ENCODE peak calls at places on chromosomes 2 and 18, in eight cellular contexts. U is hippocampal formation, K is MV-4-11, V is G401, A is mucosa of descending colon, B is GM04504, S is LoVo, X is ecto neural progenitor cell. H is an unnamed sample.

GRCh38 chr2:28201711-28202180 is 190.9 kb upstream of the FOSL2 start:
- DNase-seq in U (no peak), K (no peak), V (peak; percentile 48), A (no peak), B (no peak), S (no peak), X (no peak), H (no peak)

GRCh38 chr18:45084207-45084606 is 403.5 kb downstream of the SETBP1 start:
- DNase-seq in U (no peak), K (no peak), V (no peak), A (no peak), B (no peak), S (no peak), X (no peak), H (no peak)

GRCh38 chr2:237361194-237361986 is 52.6 kb downstream of the COL6A3 start:
- DNase-seq in U (no peak), K (no peak), V (no peak), A (no peak), B (peak; percentile 26), S (no peak), X (no peak), H (no peak)

GRCh38 chr2:10229462-10230099 is 73.1 kb upstream of the HPCAL1 start:
- DNase-seq in U (no peak), K (no peak), V (no peak), A (peak; percentile 24), B (no peak), S (no peak), X (no peak), H (no peak)

GRCh38 chr2:160516547-160517365 is 23.1 kb upstream of the RBMS1 start:
- DNase-seq in U (no peak), K (no peak), V (no peak), A (no peak), B (no peak), S (no peak), X (no peak), H (no peak)

GRCh38 chr2:196131384-196131861 is 40.0 kb downstream of the STK17B start:
- DNase-seq in U (no peak), K (peak; percentile 69), V (no peak), A (peak; percentile 45), B (no peak), S (peak; percentile 40), X (no peak), H (no peak)

GRCh38 chr2:120577896-120578295 is 157.8 kb upstream of the GLI2 start:
- DNase-seq in U (no peak), K (no peak), V (no peak), A (no peak), B (no peak), S (no peak), X (no peak), H (no peak)

GRCh38 chr2:138846216-138846821 is 66.1 kb upstream of the NXPH2 start:
- DNase-seq in U (no peak), K (peak; percentile 37), V (peak; percentile 29), A (no peak), B (no peak), S (peak; percentile 46), X (no peak), H (no peak)

GRCh38 chr2:180202591-180202990 is 195.5 kb upstream of the CWC22 start:
- DNase-seq in U (no peak), K (no peak), V (peak; percentile 73), A (no peak), B (peak; percentile 60), S (no peak), X (no peak), H (peak; percentile 28)

GRCh38 chr2:242011516-242011915 is 142.0 kb downstream of the RTP5 start:
- DNase-seq in U (no peak), K (no peak), V (no peak), A (no peak), B (no peak), S (no peak), X (no peak), H (no peak)

GRCh38 chr2:216606551-216607527 is 26.4 kb upstream of the IGFBP2 start:
- DNase-seq in U (no peak), K (no peak), V (no peak), A (no peak), B (no peak), S (no peak), X (peak; percentile 64), H (no peak)

GRCh38 chr2:74576830-74577229 is 22.3 kb downstream of the DOK1 start:
- DNase-seq in U (no peak), K (peak; percentile 93), V (no peak), A (no peak), B (peak; percentile 90), S (no peak), X (no peak), H (no peak)

GRCh38 chr2:189751080-189751658 is 11.4 kb downstream of the OSGEPL1 start:
- DNase-seq in U (no peak), K (peak; percentile 35), V (peak; percentile 24), A (no peak), B (no peak), S (peak; percentile 41), X (no peak), H (no peak)

GRCh38 chr18:13219576-13219975 is 1.0 kb downstream of the LDLRAD4 start:
- DNase-seq in U (no peak), K (no peak), V (peak; percentile 69), A (no peak), B (no peak), S (no peak), X (no peak), H (no peak)

GRCh38 chr18:43486462-43486861 is 209.2 kb upstream of the SYT4 start:
- DNase-seq in U (no peak), K (no peak), V (no peak), A (no peak), B (no peak), S (no peak), X (no peak), H (no peak)

GRCh38 chr2:146317959-146318358 is 1526.9 kb upstream of the ACVR2A start:
- DNase-seq in U (no peak), K (peak; percentile 73), V (no peak), A (no peak), B (peak; percentile 48), S (no peak), X (no peak), H (no peak)

H was measured in amygdala.